ENCODE peak calls at places on chromosomes 5 and 9, in ten cellular contexts. G is mucosa of gallbladder; J is putamen; W is GM04503; S is adrenal gland; A is ELR; D is endodermal cell; Y is ACHN; E is RKO; Z is activated CD4-positive, alpha-beta T cell treated with anti-CD3 and anti-CD28 coated beads for 36 hours. X is an unnamed sample.

GRCh38 chr9:15485836-15486678 is 24.7 kb downstream of the PSIP1 start:
- DNase-seq in G (no peak), J (no peak), W (no peak), S (no peak), A (peak), D (no peak), Y (peak), E (peak), Z (no peak), X (peak)

GRCh38 chr5:39299962-39300361 is 64.3 kb downstream of the C9 start:
- DNase-seq in G (no peak), J (no peak), W (no peak), S (no peak), A (no peak), D (no peak), Y (no peak), E (no peak), Z (no peak), X (no peak)

GRCh38 chr5:73118331-73119011 is 1.9 kb upstream of the TMEM171 start:
- DNase-seq in G (peak), J (peak), W (no peak), S (no peak), A (no peak), D (no peak), Y (no peak), E (no peak), Z (no peak), X (peak)

GRCh38 chr9:84953252-84953773 is 283.8 kb downstream of the NTRK2 start:
- DNase-seq in G (no peak), J (no peak), W (no peak), S (no peak), A (no peak), D (no peak), Y (no peak), E (no peak), Z (no peak), X (no peak)

GRCh38 chr5:90855296-90855990 is 296.8 kb downstream of the ADGRV1 start:
- DNase-seq in G (no peak), J (no peak), W (no peak), S (no peak), A (no peak), D (no peak), Y (no peak), E (no peak), Z (no peak), X (no peak)

GRCh38 chr5:158877706-158878105 is 222.0 kb downstream of the EBF1 start:
- DNase-seq in G (no peak), J (no peak), W (no peak), S (no peak), A (no peak), D (no peak), Y (no peak), E (no peak), Z (no peak), X (no peak)

GRCh38 chr9:91047993-91048607 is 246.5 kb downstream of the SYK start:
- DNase-seq in G (no peak), J (peak), W (peak), S (no peak), A (peak), D (no peak), Y (peak), E (peak), Z (peak), X (no peak)

GRCh38 chr5:179343902-179344300 is 1.4 kb downstream of the ADAMTS2 start:
- DNase-seq in G (no peak), J (no peak), W (no peak), S (no peak), A (peak), D (peak), Y (no peak), E (no peak), Z (peak), X (no peak)

GRCh38 chr9:75490326-75490725 is 400.1 kb upstream of the PCSK5 start:
- DNase-seq in G (no peak), J (no peak), W (no peak), S (no peak), A (no peak), D (no peak), Y (no peak), E (no peak), Z (no peak), X (no peak)

GRCh38 chr9:132125944-132126720 is 35.7 kb upstream of the NTNG2 start:
- DNase-seq in G (no peak), J (no peak), W (no peak), S (no peak), A (no peak), D (no peak), Y (no peak), E (no peak), Z (peak), X (no peak)

GRCh38 chr5:956178-956761 is 52.3 kb upstream of the NKD2 start:
- DNase-seq in G (no peak), J (no peak), W (no peak), S (no peak), A (no peak), D (no peak), Y (no peak), E (no peak), Z (no peak), X (no peak)

GRCh38 chr5:137689306-137689705 is 46.6 kb downstream of the KLHL3 start:
- DNase-seq in G (no peak), J (no peak), W (no peak), S (no peak), A (no peak), D (no peak), Y (no peak), E (no peak), Z (no peak), X (no peak)

GRCh38 chr9:129208191-129209091 is 30.4 kb upstream of the IER5L start:
- DNase-seq in G (no peak), J (no peak), W (no peak), S (no peak), A (no peak), D (peak), Y (no peak), E (no peak), Z (peak), X (no peak)

GRCh38 chr9:35490155-35490909 is 421 bp downstream of the RUSC2 start:
- DNase-seq in G (no peak), J (peak), W (no peak), S (peak), A (no peak), D (peak), Y (no peak), E (no peak), Z (peak), X (peak)

X was measured in pons.